ENCODE peak calls at places on chromosomes 3 and 15, in ten cellular contexts. Y, I, B, S, H, M, Q, F, D and E are unnamed samples.

GRCh38 chr3:97037294-97037943 is 223.0 kb downstream of the EPHA6 start:
- DNase-seq in M (no peak), Q (no peak), S (no peak), H (no peak), B (no peak), I (no peak), D (no peak), Y (no peak), F (no peak), E (no peak)

GRCh38 chr3:23704316-23704715 is 101.4 kb upstream of the UBE2E1 start:
- DNase-seq in S (peak), Y (no peak), M (no peak), I (no peak), F (no peak), B (no peak), D (peak), H (no peak), Q (no peak), E (no peak)

GRCh38 chr3:14508505-14508819 is 31.7 kb downstream of the GRIP2 start:
- DNase-seq in D (no peak), I (no peak), Y (no peak), Q (no peak), M (no peak), B (no peak), S (no peak), H (no peak), F (no peak), E (no peak)

GRCh38 chr15:64151727-64152506 is at the start of gene SNX22:
- DNase-seq in M (no peak), I (no peak), H (peak), D (no peak), F (peak), Y (no peak), Q (no peak), S (peak), B (peak), E (no peak)

GRCh38 chr3:64191822-64192221 is 33.4 kb downstream of the PRICKLE2 start:
- DNase-seq in M (no peak), D (no peak), Y (no peak), F (no peak), S (no peak), Q (no peak), H (no peak), B (no peak), I (no peak), E (no peak)

GRCh38 chr15:71791975-71792374 is 18.4 kb upstream of the NR2E3 start:
- DNase-seq in S (no peak), M (no peak), D (no peak), Q (no peak), F (no peak), B (no peak), I (no peak), Y (no peak), H (no peak), E (no peak)

GRCh38 chr3:159586587-159587202 is 401.9 kb upstream of the IL12A start:
- DNase-seq in M (peak), D (peak), I (no peak), H (peak), S (peak), B (peak), Y (no peak), F (peak), Q (peak), E (peak)

GRCh38 chr15:82128401-82129143 is 82.8 kb upstream of the MEX3B start:
- DNase-seq in H (no peak), M (peak), F (no peak), S (peak), D (no peak), Q (no peak), Y (no peak), B (no peak), I (no peak), E (no peak)

GRCh38 chr3:13567684-13568514 is 19.0 kb downstream of the FBLN2 start:
- DNase-seq in Q (no peak), S (no peak), B (no peak), I (no peak), D (no peak), M (no peak), Y (no peak), F (no peak), H (no peak), E (no peak)

GRCh38 chr3:14935577-14936345 is 11.6 kb upstream of the NR2C2 start:
- DNase-seq in B (no peak), Q (no peak), I (no peak), F (no peak), M (no peak), Y (no peak), D (no peak), S (no peak), H (no peak), E (no peak)

GRCh38 chr3:16475766-16476165 is 37.7 kb downstream of the RFTN1 start:
- DNase-seq in M (no peak), B (no peak), S (no peak), H (no peak), Q (no peak), F (no peak), D (no peak), I (no peak), Y (no peak), E (no peak)

GRCh38 chr3:15305366-15305844 is 27.0 kb downstream of the SH3BP5 start:
- DNase-seq in B (no peak), H (peak), F (no peak), S (peak), I (no peak), M (peak), D (peak), Y (no peak), Q (peak), E (peak)

GRCh38 chr3:19947549-19948071 is 713 bp downstream of the RAB5A start:
- DNase-seq in H (peak), Y (no peak), S (peak), Q (peak), I (peak), B (peak), M (peak), D (peak), F (peak), E (peak)

GRCh38 chr3:14687360-14687759 is 12.4 kb downstream of the C3orf20 start:
- DNase-seq in H (no peak), S (no peak), F (no peak), Q (no peak), B (no peak), D (no peak), I (no peak), Y (no peak), M (no peak), E (no peak)

GRCh38 chr3:51581529-51581928 is 43.0 kb downstream of the RAD54L2 start:
- DNase-seq in H (no peak), I (no peak), Y (no peak), Q (peak), B (no peak), S (peak), D (peak), F (no peak), M (peak), E (no peak)

GRCh38 chr3:122989856-122990575 is 37.5 kb downstream of the SEMA5B start:
- DNase-seq in M (no peak), B (no peak), Q (no peak), F (no peak), I (no peak), H (no peak), D (no peak), Y (peak), S (no peak), E (no peak)

GRCh38 chr15:64844576-64845140 is 2.9 kb downstream of the PLEKHO2 start:
- DNase-seq in H (no peak), Y (no peak), S (no peak), B (no peak), D (no peak), I (no peak), F (no peak), M (peak), Q (no peak), E (no peak)